ENCODE peak calls at places on chromosomes 2 and 18, in six cellular contexts. O, C, Y, Q, G and Z are unnamed samples.
A peak's percentile ranks its signal among the peaks of the same experiment; 100 is the strongest.

GRCh38 chr18:38006541-38006940 is 440.9 kb upstream of the CELF4 start:
- DNase-seq in Q (no peak), Y (no peak), C (no peak), G (no peak), O (no peak), Z (no peak)

GRCh38 chr2:10163498-10164486 is 41.3 kb downstream of the RRM2 start:
- DNase-seq in Q (no peak), C (no peak), G (no peak), Y (no peak), O (no peak), Z (no peak)

GRCh38 chr18:9822587-9822986 is 63.2 kb upstream of the TXNDC2 start:
- DNase-seq in Y (no peak), O (no peak), Q (no peak), C (no peak), G (no peak), Z (no peak)

GRCh38 chr2:214706986-214707385 is 102.5 kb downstream of the BARD1 start:
- DNase-seq in O (peak; percentile 4), Q (no peak), Y (no peak), G (no peak), C (peak; percentile 48), Z (peak; percentile 6)

GRCh38 chr2:223944166-223944703 is 900 bp downstream of the WDFY1 start:
- DNase-seq in O (no peak), G (peak; percentile 64), Y (peak; percentile 36), C (no peak), Q (peak; percentile 60), Z (peak; percentile 32)

GRCh38 chr2:31176742-31177141 is 38.5 kb upstream of the GALNT14 start:
- DNase-seq in G (no peak), Q (no peak), O (no peak), Y (no peak), C (no peak), Z (no peak)

GRCh38 chr18:69490813-69491212 is 90.1 kb downstream of the DOK6 start:
- DNase-seq in G (no peak), C (peak; percentile 48), O (peak; percentile 66), Q (no peak), Y (no peak), Z (peak; percentile 86)

GRCh38 chr2:157468931-157469708 is 25.2 kb upstream of the CYTIP start:
- DNase-seq in G (no peak), Q (no peak), C (peak; percentile 29), O (peak; percentile 69), Y (no peak), Z (no peak)

GRCh38 chr2:66437601-66438497 is 2.9 kb downstream of the MEIS1 start:
- DNase-seq in Q (peak; percentile 22), G (no peak), O (peak; percentile 57), C (peak; percentile 43), Y (no peak), Z (peak; percentile 55)

GRCh38 chr2:133045787-133046186 is 375.8 kb upstream of the LYPD1 start:
- DNase-seq in Y (no peak), O (no peak), C (no peak), Q (no peak), G (no peak), Z (no peak)

GRCh38 chr18:25399554-25399953 is 47.6 kb upstream of the ZNF521 start:
- DNase-seq in C (peak; percentile 5), G (no peak), Q (peak; percentile 23), O (peak; percentile 30), Y (no peak), Z (peak; percentile 21)

GRCh38 chr18:79439201-79440023 is 43.7 kb downstream of the NFATC1 start:
- DNase-seq in G (no peak), O (peak; percentile 35), Y (peak; percentile 75), Q (peak; percentile 56), C (peak; percentile 13), Z (peak; percentile 92)

GRCh38 chr18:8468911-8469310 is 140.3 kb upstream of the RAB12 start:
- DNase-seq in Q (no peak), C (peak; percentile 22), Y (peak; percentile 34), G (no peak), O (peak; percentile 51), Z (no peak)

GRCh38 chr2:64657416-64657815 is 3.7 kb upstream of the SERTAD2 start:
- DNase-seq in Q (no peak), O (no peak), G (no peak), Y (no peak), C (no peak), Z (no peak)

GRCh38 chr2:188078544-188078943 is 213.1 kb upstream of the GULP1 start:
- DNase-seq in G (no peak), C (no peak), O (no peak), Y (no peak), Q (no peak), Z (no peak)

GRCh38 chr2:175744000-175744399 is 258.1 kb downstream of the LNPK start:
- DNase-seq in Y (no peak), G (no peak), C (no peak), Q (peak; percentile 11), O (no peak), Z (peak; percentile 2)

GRCh38 chr2:190679813-190680591 is 31.1 kb downstream of the NAB1 start:
- DNase-seq in Q (peak; percentile 41), Y (peak; percentile 33), G (peak; percentile 59), O (peak; percentile 41), C (peak; percentile 32), Z (peak; percentile 34)

GRCh38 chr2:220961461-220961860 is 610.6 kb downstream of the EPHA4 start:
- DNase-seq in G (no peak), O (no peak), C (no peak), Y (no peak), Q (no peak), Z (no peak)

GRCh38 chr18:3305933-3306332 is 44.0 kb downstream of the MYL12B start:
- DNase-seq in C (peak; percentile 75), O (peak; percentile 86), G (no peak), Q (peak; percentile 42), Y (no peak), Z (peak; percentile 95)

GRCh38 chr2:178804791-178805190 is 2.4 kb downstream of the TTN start:
- DNase-seq in Q (no peak), Y (peak; percentile 36), O (peak; percentile 26), G (no peak), C (no peak), Z (peak; percentile 14)

GRCh38 chr2:205579335-205579734 is 103.0 kb upstream of the NRP2 start:
- DNase-seq in C (no peak), Q (no peak), O (no peak), Y (no peak), G (no peak), Z (no peak)

GRCh38 chr2:223846524-223846923 is 9.1 kb upstream of the AP1S3 start:
- DNase-seq in G (no peak), Q (no peak), C (peak; percentile 58), Y (no peak), O (peak; percentile 64), Z (peak; percentile 66)

GRCh38 chr2:23681356-23682140 is 245.4 kb downstream of the ATAD2B start:
- DNase-seq in C (no peak), G (no peak), O (no peak), Y (no peak), Q (no peak), Z (no peak)

GRCh38 chr18:79749251-79750191 is 48.2 kb upstream of the KCNG2 start:
- DNase-seq in C (peak; percentile 64), Q (no peak), G (no peak), Y (no peak), O (no peak), Z (no peak)

GRCh38 chr2:84830095-84830494 is 50.8 kb downstream of the TRABD2A start:
- DNase-seq in C (no peak), Y (no peak), O (no peak), Q (no peak), G (peak; percentile 75), Z (peak; percentile 7)

GRCh38 chr2:54083440-54083839 is 32.0 kb upstream of the ACYP2 start:
- DNase-seq in Q (no peak), C (no peak), G (no peak), Y (no peak), O (peak; percentile 30), Z (peak; percentile 29)
- H3K4me3 ChIP-seq in Q (no peak overlapping the region), C (no peak overlapping the region), G (no peak overlapping the region), Y (no peak overlapping the region), O (no peak overlapping the region), Z (no peak overlapping the region)

GRCh38 chr2:7281802-7282201 is 364.6 kb downstream of the RNF144A start:
- DNase-seq in C (no peak), Q (no peak), G (no peak), O (no peak), Y (no peak), Z (no peak)

GRCh38 chr2:7281348-7281747 is 364.1 kb downstream of the RNF144A start:
- DNase-seq in Q (no peak), Y (no peak), C (no peak), O (no peak), G (no peak), Z (no peak)

GRCh38 chr2:7280790-7281189 is 363.6 kb downstream of the RNF144A start:
- DNase-seq in Y (no peak), G (no peak), Q (no peak), O (no peak), C (no peak), Z (no peak)

GRCh38 chr2:7278984-7279383 is 361.8 kb downstream of the RNF144A start:
- DNase-seq in Y (no peak), Q (no peak), O (no peak), C (no peak), G (no peak), Z (no peak)

GRCh38 chr2:7279421-7279949 is 362.3 kb downstream of the RNF144A start:
- DNase-seq in Y (no peak), G (no peak), O (no peak), C (no peak), Q (no peak), Z (no peak)
- TF ChIP-seq CTCF in Y (no peak), G (no peak), O (no peak), C (no peak), Q (no peak), Z (no peak)

DNA sequence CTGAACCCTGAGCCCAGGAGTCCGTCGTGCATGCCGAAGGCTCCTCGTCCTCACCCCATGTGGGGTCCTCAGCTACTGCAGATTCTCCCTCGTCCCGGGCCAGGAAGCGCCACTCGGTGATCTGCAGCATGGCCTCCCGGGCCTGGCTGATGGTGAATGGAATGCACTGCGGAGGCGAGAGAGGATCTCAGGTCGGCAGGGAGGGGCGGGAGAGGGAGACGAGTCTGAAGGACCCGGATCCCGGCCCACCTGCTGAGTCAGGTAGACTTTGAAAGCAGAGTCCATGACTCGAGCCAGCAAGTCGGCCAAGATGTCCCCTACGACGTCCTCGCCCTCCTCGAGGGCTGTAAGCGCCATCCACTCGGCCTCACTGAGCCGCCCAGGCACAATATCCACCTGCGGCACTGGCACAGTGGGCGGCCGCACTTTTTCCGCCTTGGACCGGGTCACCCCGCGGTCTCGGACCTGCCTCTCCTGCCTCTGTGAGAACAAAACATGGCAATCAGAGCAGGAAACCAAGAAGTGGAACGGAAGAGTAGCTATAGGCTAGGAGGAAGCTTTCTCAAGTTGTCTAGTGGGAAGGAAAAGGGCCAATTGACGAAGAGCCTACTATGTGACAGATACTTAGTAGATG is 5.5 kb downstream of the C2orf81 start:
- DNase-seq in C (no peak), Q (no peak), G (no peak), Y (no peak), O (no peak), Z (no peak)
- H3K4me3 ChIP-seq in C (no peak overlapping the region), Q (no peak overlapping the region), G (peak overlapping the region; percentile 66), Y (peak overlapping the region; percentile 62), O (peak overlapping the region; percentile 55), Z (peak overlapping the region; percentile 56)

DNA sequence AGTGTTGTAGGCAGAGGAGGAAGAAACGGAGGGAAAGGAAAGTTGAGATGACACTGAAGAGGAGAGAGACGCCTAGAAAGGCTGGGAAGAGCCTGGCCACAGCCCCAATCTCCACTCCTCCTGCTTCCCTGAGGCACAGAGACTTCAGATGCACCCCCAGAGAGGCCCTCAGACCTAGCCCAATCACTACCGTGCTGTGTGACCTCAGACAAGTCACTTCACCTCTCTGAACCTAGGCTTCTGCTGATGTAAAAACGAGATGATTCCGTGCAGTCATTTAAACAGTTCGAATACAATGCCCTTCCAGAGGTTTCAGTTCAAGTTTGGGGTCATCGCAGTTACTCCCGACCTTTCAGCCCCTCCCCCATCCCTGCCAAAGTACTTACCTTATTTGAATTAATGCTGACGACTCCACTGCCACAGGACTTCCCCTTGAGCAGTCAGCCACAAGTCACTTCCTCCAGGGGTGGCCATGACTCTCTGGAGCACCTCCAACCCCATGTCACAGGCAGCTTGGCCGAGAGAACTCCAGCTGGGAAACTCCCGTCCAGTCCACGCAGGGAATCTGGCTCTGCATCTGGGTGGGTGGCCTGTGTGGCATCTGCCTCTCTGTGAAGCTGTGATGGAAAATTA is 105.2 kb upstream of the ID2 start:
- DNase-seq in Y (no peak), G (no peak), O (no peak), Q (no peak), C (no peak), Z (no peak)
- TF ChIP-seq CTCF in Y (no peak), G (no peak), O (no peak), Q (no peak), C (no peak), Z (no peak)